ENCODE peak calls at places on chromosomes 4 and X, in four cellular contexts. One of them, this sample, is unnamed.
A peak's percentile ranks its signal among the peaks of the same experiment; 100 is the strongest.

GRCh38 chrX:115449742-115450141 is 111.2 kb upstream of the PLS3 start:
- DNase-seq in WTC11: no peak
- DNase-seq in HepG2: peak; percentile 39
- DNase-seq in K562: no peak
- DNase-seq in this sample: no peak

GRCh38 chr4:57131849-57132745 is 21.9 kb upstream of the IGFBP7 start:
- DNase-seq in HepG2: peak; percentile 18
- DNase-seq in WTC11: peak; percentile 24
- DNase-seq in K562: no peak
- DNase-seq in this sample: no peak

GRCh38 chr4:15479913-15480185 is 10.2 kb downstream of the CC2D2A start:
- DNase-seq in HepG2: no peak
- DNase-seq in WTC11: no peak
- DNase-seq in K562: no peak
- DNase-seq in this sample: no peak

GRCh38 chr4:128776794-128777216 is 32.7 kb upstream of the JADE1 start:
- DNase-seq in HepG2: no peak
- DNase-seq in K562: no peak
- DNase-seq in WTC11: no peak
- DNase-seq in this sample: no peak

GRCh38 chrX:72694170-72694569 is 19.9 kb downstream of the PHKA1 start:
- DNase-seq in K562: no peak
- DNase-seq in HepG2: no peak
- DNase-seq in WTC11: no peak
- DNase-seq in this sample: no peak

GRCh38 chr4:23789765-23790164 is 100.1 kb downstream of the PPARGC1A start:
- DNase-seq in HepG2: peak; percentile 28
- DNase-seq in K562: no peak
- DNase-seq in WTC11: no peak
- DNase-seq in this sample: no peak

GRCh38 chr4:71069063-71069462 is 75.6 kb downstream of the DCK start:
- DNase-seq in K562: no peak
- DNase-seq in WTC11: no peak
- DNase-seq in HepG2: no peak
- DNase-seq in this sample: no peak

GRCh38 chr4:6069845-6070709 is 51.8 kb upstream of the C4orf50 start:
- DNase-seq in HepG2: no peak
- DNase-seq in K562: no peak
- DNase-seq in WTC11: no peak
- DNase-seq in this sample: no peak

GRCh38 chr4:184653650-184654049 is 4.1 kb downstream of the PRIMPOL start:
- DNase-seq in HepG2: no peak
- DNase-seq in K562: no peak
- DNase-seq in WTC11: no peak
- DNase-seq in this sample: no peak

GRCh38 chr4:166741709-166742108 is 492.6 kb downstream of the SPOCK3 start:
- DNase-seq in HepG2: no peak
- DNase-seq in K562: no peak
- DNase-seq in WTC11: no peak
- DNase-seq in this sample: no peak

GRCh38 chrX:131366387-131366786 is 77.3 kb upstream of the IGSF1 start:
- DNase-seq in WTC11: no peak
- DNase-seq in HepG2: peak; percentile 27
- DNase-seq in K562: no peak
- DNase-seq in this sample: no peak

GRCh38 chr4:6598641-6599040 is 23.7 kb downstream of the MAN2B2 start:
- DNase-seq in HepG2: no peak
- DNase-seq in K562: no peak
- DNase-seq in WTC11: no peak
- DNase-seq in this sample: no peak

GRCh38 chr4:23903859-23904438 is 14.1 kb upstream of the PPARGC1A start:
- DNase-seq in WTC11: no peak
- DNase-seq in HepG2: no peak
- DNase-seq in K562: no peak
- DNase-seq in this sample: no peak

GRCh38 chrX:30935985-30936384 is 46.9 kb upstream of the TAB3 start:
- DNase-seq in HepG2: peak; percentile 45
- DNase-seq in WTC11: peak; percentile 20
- DNase-seq in K562: peak; percentile 20
- DNase-seq in this sample: peak; percentile 27

GRCh38 chr4:110532901-110533589 is 57.1 kb downstream of the ENPEP start:
- DNase-seq in HepG2: no peak
- DNase-seq in K562: no peak
- DNase-seq in WTC11: no peak
- DNase-seq in this sample: no peak

GRCh38 chr4:52824603-52825310 is 37.4 kb upstream of the RASL11B start:
- DNase-seq in HepG2: peak; percentile 67
- DNase-seq in WTC11: no peak
- DNase-seq in K562: no peak
- DNase-seq in this sample: peak; percentile 50

GRCh38 chr4:152398060-152398459 is 137.8 kb downstream of the FBXW7 start:
- DNase-seq in HepG2: peak; percentile 4
- DNase-seq in K562: no peak
- DNase-seq in WTC11: no peak
- DNase-seq in this sample: peak; percentile 22

GRCh38 chrX:111445485-111445884 is 33.5 kb upstream of the DCX start:
- DNase-seq in K562: peak; percentile 18
- DNase-seq in HepG2: peak; percentile 21
- DNase-seq in WTC11: no peak
- DNase-seq in this sample: peak; percentile 16

GRCh38 chr4:54433686-54434085 is 204.6 kb downstream of the PDGFRA start:
- DNase-seq in HepG2: no peak
- DNase-seq in K562: peak; percentile 15
- DNase-seq in WTC11: peak; percentile 36
- DNase-seq in this sample: no peak

GRCh38 chrX:24395775-24396174 is 35.3 kb downstream of the SUPT20HL1 start:
- DNase-seq in WTC11: peak; percentile 16
- DNase-seq in K562: peak; percentile 53
- DNase-seq in HepG2: peak; percentile 43
- DNase-seq in this sample: peak; percentile 54

GRCh38 chrX:153925387-153925738 is 701 bp downstream of the ARHGAP4 start:
- DNase-seq in WTC11: no peak
- DNase-seq in K562: no peak
- DNase-seq in HepG2: no peak
- DNase-seq in this sample: no peak

GRCh38 chrX:148133099-148133725 is 152.1 kb downstream of the FMR1NB start:
- DNase-seq in WTC11: no peak
- DNase-seq in K562: no peak
- DNase-seq in HepG2: no peak
- DNase-seq in this sample: no peak

GRCh38 chr4:24513718-24514117 is 70.6 kb downstream of the DHX15 start:
- DNase-seq in HepG2: no peak
- DNase-seq in K562: no peak
- DNase-seq in WTC11: no peak
- DNase-seq in this sample: peak; percentile 14

GRCh38 chr4:61783050-61783449 is 582.9 kb downstream of the ADGRL3 start:
- DNase-seq in WTC11: no peak
- DNase-seq in HepG2: no peak
- DNase-seq in K562: no peak
- DNase-seq in this sample: no peak

GRCh38 chr4:73415807-73416238 is 11.7 kb downstream of the ALB start:
- DNase-seq in HepG2: peak; percentile 88
- DNase-seq in WTC11: no peak
- DNase-seq in K562: no peak
- DNase-seq in this sample: no peak

GRCh38 chr4:30553721-30554120 is 166.4 kb upstream of the PCDH7 start:
- DNase-seq in K562: no peak
- DNase-seq in HepG2: no peak
- DNase-seq in WTC11: no peak
- DNase-seq in this sample: no peak

GRCh38 chr4:88200186-88200585 is 41.7 kb upstream of the ABCG2 start:
- DNase-seq in WTC11: no peak
- DNase-seq in K562: no peak
- DNase-seq in HepG2: no peak
- DNase-seq in this sample: no peak

GRCh38 chr4:165834116-165834515 is 38.9 kb upstream of the TLL1 start:
- DNase-seq in K562: no peak
- DNase-seq in WTC11: no peak
- DNase-seq in HepG2: no peak
- DNase-seq in this sample: no peak

GRCh38 chr4:154618708-154619315 is 6.4 kb upstream of the FGG start:
- DNase-seq in WTC11: peak; percentile 74
- DNase-seq in K562: no peak
- DNase-seq in HepG2: peak; percentile 80
- DNase-seq in this sample: peak; percentile 39

GRCh38 chr4:1300466-1301455 is 11.1 kb downstream of the MAEA start:
- DNase-seq in HepG2: no peak
- DNase-seq in WTC11: no peak
- DNase-seq in K562: no peak
- DNase-seq in this sample: peak; percentile 10

GRCh38 chrX:34546366-34546765 is 110.7 kb downstream of the TMEM47 start:
- DNase-seq in WTC11: no peak
- DNase-seq in HepG2: no peak
- DNase-seq in K562: no peak
- DNase-seq in this sample: no peak
- TF ChIP-seq FOXJ3 in WTC11: no peak
- TF ChIP-seq FOXJ3 in HepG2: no peak
- TF ChIP-seq FOXJ3 in K562: no peak
- TF ChIP-seq FOXJ3 in this sample: no peak

DNA sequence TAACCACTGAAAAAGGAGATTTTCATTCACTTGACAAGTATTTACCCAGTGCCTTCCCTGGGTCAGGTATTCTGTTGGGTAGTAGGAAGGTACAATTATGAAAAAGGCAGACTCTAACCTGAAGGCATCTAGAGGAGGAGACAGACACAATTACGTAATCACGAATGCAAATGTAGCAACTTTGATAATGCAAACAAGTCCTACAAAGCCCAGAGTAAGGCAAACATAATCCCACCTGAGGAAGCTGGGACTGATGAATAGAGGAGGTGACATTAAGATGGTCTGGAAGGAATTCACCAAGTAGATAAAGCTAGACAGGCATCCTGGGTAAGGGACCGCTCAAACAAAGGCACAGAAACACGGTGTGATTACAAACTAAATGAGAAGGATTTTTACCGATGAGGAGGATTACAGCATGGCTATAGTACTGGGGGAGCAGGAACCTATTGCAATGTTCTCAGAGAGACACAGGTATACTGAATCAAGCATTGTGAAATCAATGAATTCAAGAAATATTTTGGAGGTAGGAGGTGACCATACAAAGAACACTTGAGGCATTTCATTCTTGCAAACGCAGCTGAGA is 37.1 kb downstream of the TMEM150C start:
- DNase-seq in K562: no peak
- DNase-seq in HepG2: peak; percentile 54
- DNase-seq in WTC11: no peak
- DNase-seq in this sample: no peak
- TF ChIP-seq FOXJ3 in K562: no peak
- TF ChIP-seq FOXJ3 in HepG2: no peak
- TF ChIP-seq FOXJ3 in WTC11: no peak
- TF ChIP-seq FOXJ3 in this sample: no peak

GRCh38 chr4:77695769-77696168 is 90.1 kb downstream of the CXCL13 start:
- DNase-seq in HepG2: peak; percentile 56
- DNase-seq in K562: no peak
- DNase-seq in WTC11: no peak
- DNase-seq in this sample: no peak

GRCh38 chr4:77697860-77698599 is 92.4 kb downstream of the CXCL13 start:
- DNase-seq in K562: no peak
- DNase-seq in HepG2: peak; percentile 34
- DNase-seq in WTC11: peak; percentile 28
- DNase-seq in this sample: no peak

GRCh38 chr4:77701111-77701510 is 95.5 kb downstream of the CXCL13 start:
- DNase-seq in HepG2: no peak
- DNase-seq in K562: no peak
- DNase-seq in WTC11: no peak
- DNase-seq in this sample: no peak

GRCh38 chr4:77699731-77700210 is 94.2 kb downstream of the CXCL13 start:
- DNase-seq in WTC11: peak; percentile 33
- DNase-seq in K562: no peak
- DNase-seq in HepG2: peak; percentile 74
- DNase-seq in this sample: peak; percentile 24
- TF ChIP-seq FOXJ3 in WTC11: no peak
- TF ChIP-seq FOXJ3 in K562: no peak
- TF ChIP-seq FOXJ3 in HepG2: no peak
- TF ChIP-seq FOXJ3 in this sample: no peak

GRCh38 chr4:123649644-123650356 is 253.2 kb downstream of the SPRY1 start:
- DNase-seq in HepG2: peak; percentile 92
- DNase-seq in WTC11: peak; percentile 24
- DNase-seq in K562: no peak
- DNase-seq in this sample: no peak
- TF ChIP-seq FOXJ3 in HepG2: peak; percentile 65
- TF ChIP-seq FOXJ3 in WTC11: no peak
- TF ChIP-seq FOXJ3 in K562: no peak
- TF ChIP-seq FOXJ3 in this sample: no peak